ENCODE peak calls at places on chromosome 1, in five cellular contexts. O is T-cell; R is M059J; Y is activated naive CD8-positive, alpha-beta T cell treated with anti-CD3 and anti-CD28 coated beads, Interleukin-2, amount 50 U/mL, for 24 hours; L is AG20443. C is an unnamed sample.

GRCh38 chr1:245831518-245831917 is 675.6 kb downstream of the SMYD3 start:
- DNase-seq in O (no peak), R (no peak), Y (no peak), L (no peak), C (no peak)

GRCh38 chr1:9439074-9439761 is 100.0 kb upstream of the SLC25A33 start:
- DNase-seq in O (no peak), R (no peak), Y (no peak), L (no peak), C (no peak)

GRCh38 chr1:90851711-90852050 is 134.6 kb upstream of the BARHL2 start:
- DNase-seq in O (no peak), R (no peak), Y (no peak), L (no peak), C (no peak)

GRCh38 chr1:243883551-243883950 is 33.5 kb upstream of the AKT3 start:
- DNase-seq in O (no peak), R (peak), Y (no peak), L (peak), C (no peak)

GRCh38 chr1:230570724-230571390 is 71.4 kb upstream of the COG2 start:
- DNase-seq in O (no peak), R (no peak), Y (no peak), L (no peak), C (no peak)

GRCh38 chr1:91844862-91845528 is 41.0 kb downstream of the TGFBR3 start:
- DNase-seq in O (no peak), R (peak), Y (no peak), L (peak), C (no peak)

GRCh38 chr1:159800177-159800935 is 1.8 kb upstream of the FCRL6 start:
- DNase-seq in O (peak), R (peak), Y (peak), L (no peak), C (no peak)

GRCh38 chr1:87279966-87280535 is 48.6 kb upstream of the LMO4 start:
- DNase-seq in O (no peak), R (peak), Y (no peak), L (no peak), C (no peak)

GRCh38 chr1:28470146-28470545 is 35.7 kb upstream of the RCC1 start:
- DNase-seq in O (no peak), R (no peak), Y (no peak), L (no peak), C (no peak)

GRCh38 chr1:44417351-44418021 is 12.4 kb downstream of the RNF220 start:
- DNase-seq in O (no peak), R (peak), Y (peak), L (peak), C (no peak)

GRCh38 chr1:84634536-84635205 is 55.6 kb downstream of the SSX2IP start:
- DNase-seq in O (no peak), R (peak), Y (no peak), L (no peak), C (no peak)

GRCh38 chr1:12485231-12486172 is 132.5 kb downstream of the DHRS3 start:
- DNase-seq in O (no peak), R (no peak), Y (no peak), L (peak), C (no peak)

GRCh38 chr1:50969611-50970507 is at the start of gene CDKN2C:
- DNase-seq in O (peak), R (peak), Y (peak), L (peak), C (peak)

GRCh38 chr1:227789042-227789880 is 26.2 kb upstream of the PRSS38 start:
- DNase-seq in O (no peak), R (peak), Y (no peak), L (no peak), C (no peak)

GRCh38 chr1:93670141-93670540 is 11.5 kb downstream of the BCAR3 start:
- DNase-seq in O (no peak), R (peak), Y (no peak), L (peak), C (no peak)

GRCh38 chr1:117576236-117576635 is 29.6 kb upstream of the TENT5C start:
- DNase-seq in O (no peak), R (no peak), Y (no peak), L (no peak), C (no peak)

GRCh38 chr1:200670215-200671118 is 760 bp upstream of the DDX59 start:
- DNase-seq in O (no peak), R (peak), Y (peak), L (peak), C (no peak)

GRCh38 chr1:75838099-75838498 is 41.4 kb downstream of the MSH4 start:
- DNase-seq in O (no peak), R (no peak), Y (no peak), L (no peak), C (no peak)

GRCh38 chr1:34057751-34058150 is 107.3 kb downstream of the CSMD2 start:
- DNase-seq in O (no peak), R (no peak), Y (no peak), L (no peak), C (no peak)

GRCh38 chr1:193434319-193434718 is 247.9 kb upstream of the B3GALT2 start:
- DNase-seq in O (no peak), R (peak), Y (no peak), L (peak), C (no peak)

GRCh38 chr1:189987509-189987908 is 490.2 kb downstream of the BRINP3 start:
- DNase-seq in O (no peak), R (no peak), Y (no peak), L (no peak), C (no peak)

GRCh38 chr1:157195521-157196244 is 57.5 kb upstream of the ETV3 start:
- DNase-seq in O (no peak), R (no peak), Y (no peak), L (no peak), C (no peak)

GRCh38 chr1:180185971-180186645 is 31.4 kb downstream of the QSOX1 start:
- DNase-seq in O (no peak), R (no peak), Y (no peak), L (no peak), C (peak)

GRCh38 chr1:56493826-56494225 is 85.5 kb downstream of the PLPP3 start:
- DNase-seq in O (no peak), R (no peak), Y (no peak), L (no peak), C (no peak)

GRCh38 chr1:4700801-4701200 is 46.4 kb downstream of the AJAP1 start:
- DNase-seq in O (no peak), R (peak), Y (no peak), L (no peak), C (no peak)

GRCh38 chr1:46539968-46540367 is 11.5 kb downstream of the KNCN start:
- DNase-seq in O (no peak), R (peak), Y (no peak), L (peak), C (no peak)

GRCh38 chr1:205615789-205616188 is 16.0 kb downstream of the ELK4 start:
- DNase-seq in O (no peak), R (no peak), Y (no peak), L (no peak), C (no peak)

GRCh38 chr1:54153548-54154439 is 994 bp upstream of the CDCP2 start:
- DNase-seq in O (no peak), R (peak), Y (no peak), L (peak), C (peak)

GRCh38 chr1:228276901-228277490 is 69.2 kb downstream of the OBSCN start:
- DNase-seq in O (no peak), R (no peak), Y (no peak), L (no peak), C (peak)

GRCh38 chr1:156893048-156893953 is at the start of gene PEAR1:
- DNase-seq in O (no peak), R (no peak), Y (no peak), L (no peak), C (no peak)

GRCh38 chr1:8497196-8497878 is 179.4 kb downstream of the SLC45A1 start:
- DNase-seq in O (no peak), R (peak), Y (no peak), L (peak), C (no peak)

GRCh38 chr1:25594971-25595370 is 21.6 kb upstream of the MAN1C1 start:
- DNase-seq in O (no peak), R (no peak), Y (no peak), L (no peak), C (no peak)

GRCh38 chr1:201245082-201245481 is 38.2 kb upstream of the PKP1 start:
- DNase-seq in O (no peak), R (no peak), Y (no peak), L (no peak), C (no peak)

GRCh38 chr1:235421751-235422150 is 54.5 kb downstream of the TBCE start:
- DNase-seq in O (no peak), R (no peak), Y (no peak), L (no peak), C (no peak)

GRCh38 chr1:13710097-13710496 is 10.1 kb downstream of the PRDM2 start:
- DNase-seq in O (no peak), R (no peak), Y (no peak), L (no peak), C (no peak)

GRCh38 chr1:27045973-27046558 is 33.4 kb upstream of the TENT5B start:
- DNase-seq in O (peak), R (peak), Y (peak), L (peak), C (peak)

GRCh38 chr1:221045842-221046831 is 166.9 kb downstream of the HLX start:
- DNase-seq in O (no peak), R (peak), Y (no peak), L (peak), C (no peak)

GRCh38 chr1:56977910-56978309 is 12.1 kb upstream of the C8B start:
- DNase-seq in O (no peak), R (no peak), Y (no peak), L (no peak), C (no peak)